ENCODE peak calls at places on chromosomes 2 and 18, in five cellular contexts. G is body of pancreas, X is adrenal gland, T is PC-3, O is tibial artery. S is an unnamed sample.
A peak's percentile ranks its signal among the peaks of the same experiment; 100 is the strongest.

GRCh38 chr18:62767321-62767720 is 52.0 kb downstream of the PHLPP1 start:
- DNase-seq in G (no peak), X (no peak), T (peak; percentile 23), O (no peak), S (peak; percentile 44)

GRCh38 chr2:74583504-74583903 is 29.0 kb downstream of the DOK1 start:
- DNase-seq in G (no peak), X (no peak), T (peak; percentile 55), O (no peak), S (no peak)

GRCh38 chr18:59823611-59824195 is 76.1 kb upstream of the PMAIP1 start:
- DNase-seq in G (peak; percentile 76), X (peak; percentile 81), T (peak; percentile 92), O (peak; percentile 72), S (peak; percentile 25)

GRCh38 chr2:232576995-232577394 is 26.5 kb downstream of the EIF4E2 start:
- DNase-seq in G (no peak), X (no peak), T (no peak), O (no peak), S (no peak)

GRCh38 chr2:128369126-128369555 is 50.5 kb upstream of the HS6ST1 start:
- DNase-seq in G (no peak), X (no peak), T (no peak), O (peak; percentile 71), S (no peak)

GRCh38 chr18:12283256-12283655 is 24.8 kb upstream of the TUBB6 start:
- DNase-seq in G (no peak), X (no peak), T (peak; percentile 86), O (no peak), S (peak; percentile 38)

GRCh38 chr2:57371186-57371585 is 675.4 kb upstream of the VRK2 start:
- DNase-seq in G (peak; percentile 6), X (no peak), T (no peak), O (no peak), S (no peak)

GRCh38 chr18:55272510-55273243 is 313.4 kb upstream of the CCDC68 start:
- DNase-seq in G (no peak), X (no peak), T (no peak), O (no peak), S (no peak)

GRCh38 chr18:55477537-55478300 is 110.3 kb downstream of the TCF4 start:
- DNase-seq in G (peak; percentile 25), X (peak; percentile 33), T (peak; percentile 45), O (no peak), S (peak; percentile 8)

GRCh38 chr2:145017149-145017548 is 497.2 kb upstream of the ZEB2 start:
- DNase-seq in G (no peak), X (no peak), T (no peak), O (no peak), S (no peak)

GRCh38 chr18:49677762-49678398 is 116.0 kb downstream of the LIPG start:
- DNase-seq in G (no peak), X (no peak), T (no peak), O (no peak), S (no peak)

GRCh38 chr2:10382313-10383061 is 65.6 kb downstream of the ODC1 start:
- DNase-seq in G (no peak), X (no peak), T (no peak), O (no peak), S (no peak)

GRCh38 chr2:234203135-234203984 is 152.9 kb downstream of the SPP2 start:
- DNase-seq in G (peak; percentile 47), X (peak; percentile 34), T (peak; percentile 97), O (no peak), S (peak; percentile 94)

GRCh38 chr2:234198976-234199375 is 148.5 kb downstream of the SPP2 start:
- DNase-seq in G (no peak), X (no peak), T (no peak), O (no peak), S (no peak)

GRCh38 chr2:234204480-234204879 is 154.0 kb downstream of the SPP2 start:
- DNase-seq in G (no peak), X (no peak), T (peak; percentile 78), O (no peak), S (peak; percentile 49)

GRCh38 chr2:234206738-234207137 is 156.2 kb downstream of the SPP2 start:
- DNase-seq in G (no peak), X (no peak), T (no peak), O (no peak), S (no peak)

DNA sequence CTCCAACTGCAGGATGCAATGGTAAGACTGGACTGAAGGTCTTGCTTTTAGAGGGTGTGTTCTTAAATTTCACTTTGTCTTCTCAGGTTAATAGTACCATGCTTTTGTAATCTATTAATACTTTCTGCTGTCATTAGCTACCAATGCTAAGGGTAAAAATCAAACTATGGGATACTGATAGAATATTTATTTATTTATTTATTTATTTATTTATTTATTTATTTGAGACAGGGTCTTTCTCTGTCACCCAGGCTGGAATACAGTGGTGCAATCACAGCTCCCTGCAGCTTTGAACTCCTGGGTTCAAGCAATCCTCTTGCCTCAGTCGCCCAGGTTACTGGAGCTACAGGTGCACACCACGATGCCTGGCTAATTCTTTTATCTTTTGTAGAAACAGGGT is 152.1 kb downstream of the SPP2 start:
- DNase-seq in G (no peak), X (no peak), T (no peak), O (no peak), S (no peak)
- TF ChIP-seq CTCF in G (no peak), X (no peak), T (no peak), O (no peak), S (no peak)

DNA sequence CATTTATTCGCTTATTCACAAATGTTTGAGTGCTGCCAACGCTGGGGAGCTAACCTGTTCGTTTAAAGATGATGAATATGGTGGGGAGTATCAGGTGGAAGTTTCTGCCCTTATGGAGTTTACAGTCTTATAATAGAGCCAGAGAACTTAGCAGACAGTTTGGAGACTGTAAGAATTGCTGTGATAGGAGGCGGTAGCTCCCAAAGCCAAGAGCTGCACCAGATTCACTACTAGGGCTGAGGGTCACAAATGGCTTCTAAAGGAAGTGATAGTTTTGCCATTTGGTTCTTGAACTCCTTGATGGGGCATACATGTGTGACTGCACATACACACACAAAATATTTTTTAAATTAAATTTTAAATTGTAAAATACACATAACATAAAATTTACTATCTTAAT is 29.0 kb downstream of the UGP2 start:
- DNase-seq in G (no peak), X (no peak), T (no peak), O (no peak), S (no peak)
- H3K27ac ChIP-seq in G (no peak overlapping the region), X (no peak overlapping the region), T (peak overlapping the region; percentile 35), O (peak overlapping the region; percentile 56), S (no peak overlapping the region)

DNA sequence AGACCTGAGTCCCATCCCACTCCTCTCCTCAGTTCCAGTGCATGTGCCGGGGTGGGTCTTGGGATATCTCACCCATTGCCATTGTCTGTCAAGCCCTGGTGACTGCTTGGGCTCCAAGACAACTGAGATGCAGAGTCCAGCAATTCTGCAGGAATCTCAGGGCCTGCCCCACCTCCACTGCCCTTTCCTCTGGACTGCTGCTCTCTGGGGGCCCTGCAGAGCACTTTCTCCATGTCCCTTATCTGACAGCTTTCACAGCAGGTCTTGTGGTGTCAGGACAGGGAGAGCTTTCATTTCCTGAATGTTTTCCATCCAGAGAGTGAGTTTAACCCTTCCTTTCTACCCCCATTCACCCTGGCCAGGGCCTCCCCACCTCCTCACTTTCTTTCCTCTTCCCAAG is 152.8 kb downstream of the ARL4C start:
- DNase-seq in G (no peak), X (no peak), T (no peak), O (no peak), S (no peak)
- TF ChIP-seq CTCF in G (no peak), X (no peak), T (no peak), O (no peak), S (no peak)

DNA sequence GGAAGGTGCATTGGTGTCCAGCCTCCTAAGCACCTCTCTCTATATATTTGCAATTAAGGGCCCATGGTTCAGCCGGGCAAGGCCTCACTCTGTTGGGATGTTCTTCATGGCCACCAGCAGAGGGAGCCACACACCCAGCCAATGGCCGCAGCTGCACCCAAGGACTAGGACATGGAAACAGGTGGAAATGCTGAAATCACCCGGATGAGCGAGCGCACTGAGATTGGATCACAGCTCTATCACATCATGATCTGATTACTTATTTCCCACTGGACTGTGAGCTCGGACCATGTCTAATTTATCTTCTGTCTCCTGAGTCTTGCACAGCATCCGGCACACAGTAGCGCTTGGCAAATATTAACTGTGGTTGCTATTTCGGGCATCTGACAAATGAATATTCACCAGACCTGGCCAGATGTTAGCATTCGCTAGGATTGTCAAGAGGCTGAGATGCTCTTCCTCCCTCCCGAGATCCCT is 31.2 kb downstream of the KIF3C start:
- DNase-seq in G (peak; percentile 89), X (peak; percentile 83), T (peak; percentile 86), O (peak; percentile 79), S (peak; percentile 82)
- H3K27ac ChIP-seq in G (no peak overlapping the region), X (no peak overlapping the region), T (no peak overlapping the region), O (no peak overlapping the region), S (no peak overlapping the region)

GRCh38 chr2:133421516-133422324 is 146.5 kb downstream of the NCKAP5 start:
- DNase-seq in G (peak; percentile 39), X (no peak), T (no peak), O (no peak), S (no peak)
- TF ChIP-seq CTCF in G (peak; percentile 11), X (no peak), T (no peak), O (no peak), S (no peak)

GRCh38 chr2:31259075-31259474 is 25.1 kb downstream of the EHD3 start:
- DNase-seq in G (no peak), X (no peak), T (no peak), O (no peak), S (no peak)

GRCh38 chr2:31258351-31258750 is 24.4 kb downstream of the EHD3 start:
- DNase-seq in G (no peak), X (no peak), T (no peak), O (no peak), S (no peak)

GRCh38 chr2:31256611-31257382 is 22.8 kb downstream of the EHD3 start:
- DNase-seq in G (no peak), X (no peak), T (no peak), O (no peak), S (no peak)

GRCh38 chr2:31263636-31264190 is 29.8 kb downstream of the EHD3 start:
- DNase-seq in G (no peak), X (no peak), T (no peak), O (no peak), S (no peak)

DNA sequence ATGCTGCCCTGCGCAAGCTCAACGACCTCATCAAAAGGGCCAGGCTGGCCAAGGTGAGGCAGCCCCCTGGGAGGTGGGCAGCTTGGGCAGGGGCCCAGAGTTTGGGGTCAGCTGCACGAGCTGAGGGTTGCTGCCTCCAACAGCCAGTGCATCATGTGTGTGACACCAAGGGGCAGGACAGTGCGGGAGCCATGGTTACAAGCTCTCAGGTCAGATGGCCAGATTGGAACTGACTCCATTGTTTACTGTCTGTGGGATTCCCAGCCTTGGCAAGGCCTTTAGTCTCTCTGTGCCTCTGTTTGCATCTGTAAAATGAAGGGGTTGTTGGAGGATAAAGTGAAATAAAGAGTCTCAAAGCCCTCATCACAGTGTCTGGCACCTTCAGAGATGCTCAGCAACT is 26.9 kb downstream of the EHD3 start:
- DNase-seq in G (no peak), X (no peak), T (no peak), O (no peak), S (no peak)
- H3K27ac ChIP-seq in G (no peak overlapping the region), X (no peak overlapping the region), T (no peak overlapping the region), O (no peak overlapping the region), S (no peak overlapping the region)

DNA sequence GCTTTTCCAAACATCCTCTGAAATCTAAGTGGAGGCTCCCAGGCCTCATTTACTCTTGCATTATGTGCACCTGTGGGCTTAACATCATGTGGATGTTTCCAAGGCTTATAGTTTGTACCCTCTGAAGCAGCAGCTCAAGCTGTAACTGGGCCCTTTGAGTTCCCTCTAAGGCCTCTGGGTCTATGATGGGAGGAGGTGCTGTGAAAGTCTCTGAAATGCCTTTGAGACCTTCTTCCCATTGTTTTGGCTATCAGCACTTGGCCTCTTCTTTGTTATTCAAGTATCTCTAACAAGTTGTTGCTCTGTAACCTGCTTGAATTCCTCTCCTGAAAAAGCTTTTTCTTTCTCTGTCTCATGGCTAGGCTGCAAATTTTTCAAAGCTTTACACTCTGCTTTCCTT is 58.1 kb upstream of the MYT1L start:
- DNase-seq in G (no peak), X (no peak), T (no peak), O (no peak), S (no peak)
- TF ChIP-seq CTCF in G (no peak), X (no peak), T (no peak), O (no peak), S (no peak)

GRCh38 chr2:223973606-223974005 is 16.3 kb downstream of the MRPL44 start:
- DNase-seq in G (no peak), X (no peak), T (no peak), O (no peak), S (no peak)
- H3K27ac ChIP-seq in G (no peak overlapping the region), X (no peak overlapping the region), T (no peak overlapping the region), O (no peak overlapping the region), S (no peak overlapping the region)